ENCODE peak calls at places on chromosomes 6 and 20, in eight cellular contexts. One of them, this sample, is unnamed. For H3K9me3, the result is how much of the 10 kb centered on the place peaks cover.

GRCh38 chr20:64233725-64234124 is 21.8 kb upstream of the PCMTD2 start:
- DNase-seq in thoracic aorta: no peak
- DNase-seq in sigmoid colon: no peak
- DNase-seq in right atrium auricular region: no peak
- DNase-seq in pancreas: peak
- DNase-seq in gastrocnemius medialis: peak
- DNase-seq in ovary: no peak
- DNase-seq in HCT116: no peak
- DNase-seq in this sample: no peak

GRCh38 chr20:25356294-25356933 is 34.2 kb downstream of the ABHD12 start:
- DNase-seq in thoracic aorta: no peak
- DNase-seq in sigmoid colon: no peak
- DNase-seq in right atrium auricular region: no peak
- DNase-seq in pancreas: peak
- DNase-seq in gastrocnemius medialis: no peak
- DNase-seq in ovary: no peak
- DNase-seq in HCT116: no peak
- DNase-seq in this sample: no peak

GRCh38 chr6:3352678-3353077 is 93.9 kb downstream of the PSMG4 start:
- DNase-seq in thoracic aorta: no peak
- DNase-seq in sigmoid colon: peak
- DNase-seq in right atrium auricular region: no peak
- DNase-seq in pancreas: no peak
- DNase-seq in gastrocnemius medialis: no peak
- DNase-seq in ovary: no peak
- DNase-seq in HCT116: no peak
- DNase-seq in this sample: no peak

GRCh38 chr6:121668259-121668658 is 232.8 kb downstream of the GJA1 start:
- DNase-seq in thoracic aorta: no peak
- DNase-seq in sigmoid colon: no peak
- DNase-seq in right atrium auricular region: no peak
- DNase-seq in pancreas: no peak
- DNase-seq in gastrocnemius medialis: no peak
- DNase-seq in ovary: no peak
- DNase-seq in HCT116: no peak
- DNase-seq in this sample: no peak

GRCh38 chr6:91480397-91480796 is 893.5 kb upstream of the MAP3K7 start:
- DNase-seq in thoracic aorta: no peak
- DNase-seq in sigmoid colon: no peak
- DNase-seq in right atrium auricular region: no peak
- DNase-seq in pancreas: no peak
- DNase-seq in gastrocnemius medialis: no peak
- DNase-seq in ovary: no peak
- DNase-seq in HCT116: no peak
- DNase-seq in this sample: no peak

GRCh38 chr6:142946924-142947701 is 2.1 kb upstream of the HIVEP2 start:
- DNase-seq in thoracic aorta: peak
- DNase-seq in sigmoid colon: peak
- DNase-seq in right atrium auricular region: peak
- DNase-seq in pancreas: peak
- DNase-seq in gastrocnemius medialis: peak
- DNase-seq in ovary: peak
- DNase-seq in HCT116: no peak
- DNase-seq in this sample: no peak

GRCh38 chr6:18019539-18020534 is 32.4 kb upstream of the KIF13A start:
- DNase-seq in thoracic aorta: no peak
- DNase-seq in sigmoid colon: no peak
- DNase-seq in right atrium auricular region: no peak
- DNase-seq in pancreas: no peak
- DNase-seq in gastrocnemius medialis: no peak
- DNase-seq in ovary: no peak
- DNase-seq in HCT116: no peak
- DNase-seq in this sample: no peak

GRCh38 chr20:7180261-7181045 is 413.0 kb downstream of the BMP2 start:
- DNase-seq in thoracic aorta: no peak
- DNase-seq in sigmoid colon: no peak
- DNase-seq in right atrium auricular region: no peak
- DNase-seq in pancreas: no peak
- DNase-seq in gastrocnemius medialis: no peak
- DNase-seq in ovary: no peak
- DNase-seq in HCT116: no peak
- DNase-seq in this sample: no peak

GRCh38 chr6:132465530-132466485 is 47.1 kb downstream of the STX7 start:
- DNase-seq in thoracic aorta: no peak
- DNase-seq in sigmoid colon: no peak
- DNase-seq in right atrium auricular region: no peak
- DNase-seq in pancreas: no peak
- DNase-seq in gastrocnemius medialis: no peak
- DNase-seq in ovary: no peak
- DNase-seq in HCT116: no peak
- DNase-seq in this sample: no peak

GRCh38 chr20:3696745-3697587 is 15.2 kb upstream of the ADAM33 start:
- DNase-seq in thoracic aorta: no peak
- DNase-seq in sigmoid colon: no peak
- DNase-seq in right atrium auricular region: no peak
- DNase-seq in pancreas: no peak
- DNase-seq in gastrocnemius medialis: no peak
- DNase-seq in ovary: no peak
- DNase-seq in HCT116: no peak
- DNase-seq in this sample: no peak

GRCh38 chr6:47483516-47483852 is 5.9 kb downstream of the CD2AP start:
- DNase-seq in thoracic aorta: no peak
- DNase-seq in sigmoid colon: no peak
- DNase-seq in right atrium auricular region: no peak
- DNase-seq in pancreas: no peak
- DNase-seq in gastrocnemius medialis: no peak
- DNase-seq in ovary: no peak
- DNase-seq in HCT116: no peak
- DNase-seq in this sample: no peak

GRCh38 chr6:26502169-26502568 is 2.1 kb downstream of the BTN1A1 start:
- DNase-seq in thoracic aorta: no peak
- DNase-seq in sigmoid colon: no peak
- DNase-seq in right atrium auricular region: no peak
- DNase-seq in pancreas: no peak
- DNase-seq in gastrocnemius medialis: no peak
- DNase-seq in ovary: no peak
- DNase-seq in HCT116: no peak
- DNase-seq in this sample: no peak

GRCh38 chr20:11376998-11377397 is 540.7 kb upstream of the BTBD3 start:
- DNase-seq in thoracic aorta: no peak
- DNase-seq in sigmoid colon: no peak
- DNase-seq in right atrium auricular region: no peak
- DNase-seq in pancreas: no peak
- DNase-seq in gastrocnemius medialis: no peak
- DNase-seq in ovary: no peak
- DNase-seq in HCT116: no peak
- DNase-seq in this sample: no peak

GRCh38 chr6:7644394-7644793 is 54.4 kb downstream of the SNRNP48 start:
- DNase-seq in thoracic aorta: no peak
- DNase-seq in sigmoid colon: no peak
- DNase-seq in right atrium auricular region: no peak
- DNase-seq in pancreas: no peak
- DNase-seq in gastrocnemius medialis: no peak
- DNase-seq in ovary: no peak
- DNase-seq in HCT116: no peak
- DNase-seq in this sample: no peak

GRCh38 chr20:13029687-13030510 is 21.1 kb downstream of the SPTLC3 start:
- DNase-seq in thoracic aorta: peak
- DNase-seq in sigmoid colon: no peak
- DNase-seq in right atrium auricular region: peak
- DNase-seq in pancreas: no peak
- DNase-seq in gastrocnemius medialis: no peak
- DNase-seq in ovary: no peak
- DNase-seq in HCT116: peak
- DNase-seq in this sample: no peak

GRCh38 chr6:43180985-43181384 is 1.0 kb upstream of the CUL9 start:
- DNase-seq in thoracic aorta: no peak
- DNase-seq in sigmoid colon: no peak
- DNase-seq in right atrium auricular region: no peak
- DNase-seq in pancreas: no peak
- DNase-seq in gastrocnemius medialis: no peak
- DNase-seq in ovary: no peak
- DNase-seq in HCT116: no peak
- DNase-seq in this sample: no peak

GRCh38 chr6:36659271-36659670 is 19.2 kb upstream of the CDKN1A start:
- DNase-seq in thoracic aorta: no peak
- DNase-seq in sigmoid colon: peak
- DNase-seq in right atrium auricular region: no peak
- DNase-seq in pancreas: no peak
- DNase-seq in gastrocnemius medialis: no peak
- DNase-seq in ovary: no peak
- DNase-seq in HCT116: no peak
- DNase-seq in this sample: no peak

GRCh38 chr6:81814365-81815109 is 62.1 kb upstream of the TENT5A start:
- DNase-seq in thoracic aorta: no peak
- DNase-seq in sigmoid colon: no peak
- DNase-seq in right atrium auricular region: no peak
- DNase-seq in pancreas: no peak
- DNase-seq in gastrocnemius medialis: no peak
- DNase-seq in ovary: no peak
- DNase-seq in HCT116: no peak
- DNase-seq in this sample: no peak

GRCh38 chr6:109342564-109342963 is 39.7 kb downstream of the CD164 start:
- DNase-seq in thoracic aorta: no peak
- DNase-seq in sigmoid colon: no peak
- DNase-seq in right atrium auricular region: no peak
- DNase-seq in pancreas: no peak
- DNase-seq in gastrocnemius medialis: no peak
- DNase-seq in ovary: no peak
- DNase-seq in HCT116: no peak
- DNase-seq in this sample: no peak

GRCh38 chr6:127606131-127606562 is 29.2 kb downstream of the C6orf58 start:
- DNase-seq in thoracic aorta: no peak
- DNase-seq in sigmoid colon: no peak
- DNase-seq in right atrium auricular region: no peak
- DNase-seq in pancreas: no peak
- DNase-seq in gastrocnemius medialis: no peak
- DNase-seq in ovary: peak
- DNase-seq in HCT116: peak
- DNase-seq in this sample: no peak

GRCh38 chr6:26224940-26225847 is 138.0 kb downstream of the HFE start:
- DNase-seq in thoracic aorta: no peak
- DNase-seq in sigmoid colon: no peak
- DNase-seq in right atrium auricular region: no peak
- DNase-seq in pancreas: no peak
- DNase-seq in gastrocnemius medialis: no peak
- DNase-seq in ovary: peak
- DNase-seq in HCT116: no peak
- DNase-seq in this sample: no peak

GRCh38 chr6:140494321-140495085 is 1120.1 kb upstream of the CITED2 start:
- DNase-seq in thoracic aorta: no peak
- DNase-seq in sigmoid colon: no peak
- DNase-seq in right atrium auricular region: no peak
- DNase-seq in pancreas: no peak
- DNase-seq in gastrocnemius medialis: no peak
- DNase-seq in ovary: no peak
- DNase-seq in HCT116: no peak
- DNase-seq in this sample: no peak
- H3K9me3 ChIP-seq in thoracic aorta: under half
- H3K9me3 ChIP-seq in sigmoid colon: under half
- H3K9me3 ChIP-seq in right atrium auricular region: under half
- H3K9me3 ChIP-seq in pancreas: under half
- H3K9me3 ChIP-seq in gastrocnemius medialis: under half
- H3K9me3 ChIP-seq in ovary: under half
- H3K9me3 ChIP-seq in HCT116: under half
- H3K9me3 ChIP-seq in this sample: under half

GRCh38 chr6:90198758-90199425 is 97.8 kb downstream of the BACH2 start:
- DNase-seq in thoracic aorta: no peak
- DNase-seq in sigmoid colon: no peak
- DNase-seq in right atrium auricular region: no peak
- DNase-seq in pancreas: no peak
- DNase-seq in gastrocnemius medialis: no peak
- DNase-seq in ovary: no peak
- DNase-seq in HCT116: no peak
- DNase-seq in this sample: no peak
- H3K9me3 ChIP-seq in thoracic aorta: under half
- H3K9me3 ChIP-seq in sigmoid colon: under half
- H3K9me3 ChIP-seq in right atrium auricular region: under half
- H3K9me3 ChIP-seq in pancreas: under half
- H3K9me3 ChIP-seq in gastrocnemius medialis: under half
- H3K9me3 ChIP-seq in ovary: under half
- H3K9me3 ChIP-seq in HCT116: under half
- H3K9me3 ChIP-seq in this sample: under half

DNA sequence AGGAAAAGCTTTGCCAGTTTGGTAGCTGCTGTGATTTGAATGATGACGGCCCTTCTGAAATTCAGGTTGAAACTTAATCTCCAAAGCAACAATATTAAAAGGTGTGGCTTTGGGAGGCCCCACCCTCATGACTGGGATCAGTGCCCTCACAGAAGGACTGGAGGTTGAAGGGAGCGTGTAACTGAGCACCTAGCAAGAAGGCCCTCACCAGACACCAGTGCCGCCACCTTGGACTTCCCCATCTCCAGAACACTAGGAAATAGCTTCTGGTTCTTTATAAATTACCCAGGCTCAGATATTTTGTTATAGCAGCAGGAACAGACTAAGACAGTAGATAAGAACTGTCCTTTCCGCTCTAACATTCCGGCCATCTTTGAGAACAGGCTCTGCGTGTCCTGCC is 243.1 kb downstream of the DLL1 start:
- DNase-seq in thoracic aorta: no peak
- DNase-seq in sigmoid colon: peak
- DNase-seq in right atrium auricular region: no peak
- DNase-seq in pancreas: no peak
- DNase-seq in gastrocnemius medialis: no peak
- DNase-seq in ovary: peak
- DNase-seq in HCT116: no peak
- DNase-seq in this sample: no peak
- H3K9me3 ChIP-seq in thoracic aorta: under half
- H3K9me3 ChIP-seq in sigmoid colon: under half
- H3K9me3 ChIP-seq in right atrium auricular region: under half
- H3K9me3 ChIP-seq in pancreas: under half
- H3K9me3 ChIP-seq in gastrocnemius medialis: under half
- H3K9me3 ChIP-seq in ovary: under half
- H3K9me3 ChIP-seq in HCT116: under half
- H3K9me3 ChIP-seq in this sample: under half

DNA sequence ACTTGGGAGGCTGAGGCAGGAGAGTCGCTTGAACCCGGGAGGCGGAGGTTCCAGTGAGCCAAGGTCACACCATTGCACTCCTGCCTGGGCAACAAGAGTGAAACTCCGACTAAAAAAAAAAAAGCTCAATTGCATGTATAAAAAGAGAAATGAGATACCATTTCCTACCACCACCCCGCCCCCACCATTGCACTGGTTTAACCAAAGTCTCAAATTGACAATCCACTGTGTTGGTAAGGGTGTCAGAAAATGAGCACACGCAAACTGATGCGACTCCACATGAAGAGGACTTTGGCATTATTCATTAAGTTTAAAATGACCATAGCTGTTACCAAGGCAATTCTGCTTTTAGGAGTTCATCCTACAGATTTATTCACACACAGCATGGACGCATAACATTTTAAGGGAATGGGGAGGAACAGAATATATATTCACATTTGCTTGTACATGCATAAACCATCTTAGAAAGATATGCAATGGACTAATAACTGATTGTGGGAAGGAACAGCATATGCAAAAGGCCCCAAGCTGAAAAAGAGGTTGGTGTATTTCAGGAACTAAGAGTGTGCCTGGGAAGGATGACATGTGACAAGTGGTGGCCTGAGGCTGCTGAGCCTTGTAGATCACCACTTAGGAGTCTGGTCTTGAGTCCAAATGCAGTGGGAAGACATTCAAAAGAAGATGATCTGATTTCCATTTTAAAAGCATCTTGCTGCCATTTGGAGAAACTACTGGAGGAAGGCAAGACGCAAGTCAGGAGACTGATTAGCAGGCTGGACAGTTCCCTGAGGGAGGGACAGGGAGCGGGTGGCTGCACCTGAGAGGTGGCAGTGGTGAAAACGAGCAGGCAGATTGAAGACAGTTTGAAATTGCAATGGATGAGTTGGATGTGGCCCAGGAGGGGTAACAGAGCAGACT is 37.2 kb upstream of the PTPN1 start:
- DNase-seq in thoracic aorta: no peak
- DNase-seq in sigmoid colon: no peak
- DNase-seq in right atrium auricular region: no peak
- DNase-seq in pancreas: no peak
- DNase-seq in gastrocnemius medialis: no peak
- DNase-seq in ovary: no peak
- DNase-seq in HCT116: no peak
- DNase-seq in this sample: no peak
- H3K9me3 ChIP-seq in thoracic aorta: under half
- H3K9me3 ChIP-seq in sigmoid colon: under half
- H3K9me3 ChIP-seq in right atrium auricular region: under half
- H3K9me3 ChIP-seq in pancreas: under half
- H3K9me3 ChIP-seq in gastrocnemius medialis: under half
- H3K9me3 ChIP-seq in ovary: under half
- H3K9me3 ChIP-seq in HCT116: under half
- H3K9me3 ChIP-seq in this sample: under half

This sample was measured in vagina.